ENCODE peak calls at places on chromosomes 11 and 22, in eight cellular contexts. One of them, this sample, is unnamed.

GRCh38 chr11:19228956-19229355 is 11.8 kb downstream of the E2F8 start:
- DNase-seq in naive thymus-derived CD8-positive, alpha-beta T cell: no peak
- DNase-seq in G401: no peak
- DNase-seq in Ammon's horn: no peak
- DNase-seq in stimulated activated CD4-positive, alpha-beta T cell treated with anti-CD3 and anti-CD28 coated beads, Interleukin-12 subunit alpha, Interleukin-12 subunit beta, amount 100 ng/mL, for 4 hours: no peak
- DNase-seq in kidney tubule cell: no peak
- DNase-seq in naive thymus-derived CD4-positive, alpha-beta T cell: no peak
- DNase-seq in BJ: no peak
- DNase-seq in this sample: no peak

GRCh38 chr11:75582461-75582934 is 20.4 kb downstream of the SERPINH1 start:
- DNase-seq in G401: no peak
- DNase-seq in stimulated activated CD4-positive, alpha-beta T cell treated with anti-CD3 and anti-CD28 coated beads, Interleukin-12 subunit alpha, Interleukin-12 subunit beta, amount 100 ng/mL, for 4 hours: no peak
- DNase-seq in BJ: no peak
- DNase-seq in Ammon's horn: no peak
- DNase-seq in naive thymus-derived CD4-positive, alpha-beta T cell: no peak
- DNase-seq in kidney tubule cell: no peak
- DNase-seq in naive thymus-derived CD8-positive, alpha-beta T cell: no peak
- DNase-seq in this sample: no peak

GRCh38 chr11:121500275-121500674 is 47.5 kb upstream of the SORL1-AS1 start:
- DNase-seq in stimulated activated CD4-positive, alpha-beta T cell treated with anti-CD3 and anti-CD28 coated beads, Interleukin-12 subunit alpha, Interleukin-12 subunit beta, amount 100 ng/mL, for 4 hours: no peak
- DNase-seq in naive thymus-derived CD8-positive, alpha-beta T cell: no peak
- DNase-seq in BJ: no peak
- DNase-seq in kidney tubule cell: no peak
- DNase-seq in G401: no peak
- DNase-seq in naive thymus-derived CD4-positive, alpha-beta T cell: no peak
- DNase-seq in Ammon's horn: no peak
- DNase-seq in this sample: no peak

GRCh38 chr22:49199224-49199623 is 628.4 kb downstream of the BRD1 start:
- DNase-seq in G401: no peak
- DNase-seq in stimulated activated CD4-positive, alpha-beta T cell treated with anti-CD3 and anti-CD28 coated beads, Interleukin-12 subunit alpha, Interleukin-12 subunit beta, amount 100 ng/mL, for 4 hours: no peak
- DNase-seq in kidney tubule cell: no peak
- DNase-seq in naive thymus-derived CD8-positive, alpha-beta T cell: no peak
- DNase-seq in BJ: no peak
- DNase-seq in naive thymus-derived CD4-positive, alpha-beta T cell: no peak
- DNase-seq in Ammon's horn: no peak
- DNase-seq in this sample: no peak

GRCh38 chr22:29457730-29458129 is 19.3 kb downstream of the RFPL1 start:
- DNase-seq in naive thymus-derived CD4-positive, alpha-beta T cell: no peak
- DNase-seq in G401: peak
- DNase-seq in kidney tubule cell: peak
- DNase-seq in Ammon's horn: no peak
- DNase-seq in BJ: no peak
- DNase-seq in naive thymus-derived CD8-positive, alpha-beta T cell: no peak
- DNase-seq in stimulated activated CD4-positive, alpha-beta T cell treated with anti-CD3 and anti-CD28 coated beads, Interleukin-12 subunit alpha, Interleukin-12 subunit beta, amount 100 ng/mL, for 4 hours: no peak
- DNase-seq in this sample: no peak

GRCh38 chr11:110518809-110519514 is 89.2 kb downstream of the FDX1 start:
- DNase-seq in naive thymus-derived CD8-positive, alpha-beta T cell: no peak
- DNase-seq in G401: no peak
- DNase-seq in kidney tubule cell: no peak
- DNase-seq in stimulated activated CD4-positive, alpha-beta T cell treated with anti-CD3 and anti-CD28 coated beads, Interleukin-12 subunit alpha, Interleukin-12 subunit beta, amount 100 ng/mL, for 4 hours: no peak
- DNase-seq in Ammon's horn: no peak
- DNase-seq in naive thymus-derived CD4-positive, alpha-beta T cell: no peak
- DNase-seq in BJ: peak
- DNase-seq in this sample: no peak

GRCh38 chr11:62959077-62959980 is 25.4 kb downstream of the SLC22A6 start:
- DNase-seq in G401: no peak
- DNase-seq in kidney tubule cell: no peak
- DNase-seq in Ammon's horn: no peak
- DNase-seq in naive thymus-derived CD8-positive, alpha-beta T cell: no peak
- DNase-seq in naive thymus-derived CD4-positive, alpha-beta T cell: no peak
- DNase-seq in BJ: no peak
- DNase-seq in stimulated activated CD4-positive, alpha-beta T cell treated with anti-CD3 and anti-CD28 coated beads, Interleukin-12 subunit alpha, Interleukin-12 subunit beta, amount 100 ng/mL, for 4 hours: no peak
- DNase-seq in this sample: no peak

GRCh38 chr22:45587638-45588481 is 83.8 kb upstream of the ATXN10 start:
- DNase-seq in Ammon's horn: no peak
- DNase-seq in BJ: no peak
- DNase-seq in stimulated activated CD4-positive, alpha-beta T cell treated with anti-CD3 and anti-CD28 coated beads, Interleukin-12 subunit alpha, Interleukin-12 subunit beta, amount 100 ng/mL, for 4 hours: no peak
- DNase-seq in naive thymus-derived CD4-positive, alpha-beta T cell: no peak
- DNase-seq in kidney tubule cell: peak
- DNase-seq in G401: no peak
- DNase-seq in naive thymus-derived CD8-positive, alpha-beta T cell: no peak
- DNase-seq in this sample: no peak

GRCh38 chr22:24994070-24994763 is 41.7 kb downstream of the KIAA1671 start:
- DNase-seq in stimulated activated CD4-positive, alpha-beta T cell treated with anti-CD3 and anti-CD28 coated beads, Interleukin-12 subunit alpha, Interleukin-12 subunit beta, amount 100 ng/mL, for 4 hours: no peak
- DNase-seq in G401: no peak
- DNase-seq in BJ: no peak
- DNase-seq in Ammon's horn: no peak
- DNase-seq in kidney tubule cell: peak
- DNase-seq in naive thymus-derived CD4-positive, alpha-beta T cell: no peak
- DNase-seq in naive thymus-derived CD8-positive, alpha-beta T cell: no peak
- DNase-seq in this sample: no peak

GRCh38 chr11:8333431-8334401 is 70.0 kb upstream of the LMO1 start:
- DNase-seq in stimulated activated CD4-positive, alpha-beta T cell treated with anti-CD3 and anti-CD28 coated beads, Interleukin-12 subunit alpha, Interleukin-12 subunit beta, amount 100 ng/mL, for 4 hours: no peak
- DNase-seq in kidney tubule cell: peak
- DNase-seq in naive thymus-derived CD4-positive, alpha-beta T cell: no peak
- DNase-seq in Ammon's horn: no peak
- DNase-seq in naive thymus-derived CD8-positive, alpha-beta T cell: no peak
- DNase-seq in BJ: no peak
- DNase-seq in G401: no peak
- DNase-seq in this sample: no peak

GRCh38 chr11:123475478-123475877 is 45.4 kb downstream of the GRAMD1B start:
- DNase-seq in Ammon's horn: no peak
- DNase-seq in BJ: no peak
- DNase-seq in naive thymus-derived CD4-positive, alpha-beta T cell: no peak
- DNase-seq in naive thymus-derived CD8-positive, alpha-beta T cell: no peak
- DNase-seq in stimulated activated CD4-positive, alpha-beta T cell treated with anti-CD3 and anti-CD28 coated beads, Interleukin-12 subunit alpha, Interleukin-12 subunit beta, amount 100 ng/mL, for 4 hours: no peak
- DNase-seq in kidney tubule cell: peak
- DNase-seq in G401: peak
- DNase-seq in this sample: no peak

GRCh38 chr11:99419991-99420390 is 399.2 kb downstream of the CNTN5 start:
- DNase-seq in naive thymus-derived CD4-positive, alpha-beta T cell: no peak
- DNase-seq in BJ: no peak
- DNase-seq in stimulated activated CD4-positive, alpha-beta T cell treated with anti-CD3 and anti-CD28 coated beads, Interleukin-12 subunit alpha, Interleukin-12 subunit beta, amount 100 ng/mL, for 4 hours: no peak
- DNase-seq in Ammon's horn: no peak
- DNase-seq in G401: no peak
- DNase-seq in naive thymus-derived CD8-positive, alpha-beta T cell: no peak
- DNase-seq in kidney tubule cell: peak
- DNase-seq in this sample: no peak

GRCh38 chr22:19719055-19719482 is 4.3 kb upstream of the GP1BB start:
- DNase-seq in BJ: no peak
- DNase-seq in Ammon's horn: no peak
- DNase-seq in stimulated activated CD4-positive, alpha-beta T cell treated with anti-CD3 and anti-CD28 coated beads, Interleukin-12 subunit alpha, Interleukin-12 subunit beta, amount 100 ng/mL, for 4 hours: peak
- DNase-seq in naive thymus-derived CD4-positive, alpha-beta T cell: no peak
- DNase-seq in kidney tubule cell: no peak
- DNase-seq in naive thymus-derived CD8-positive, alpha-beta T cell: peak
- DNase-seq in G401: no peak
- DNase-seq in this sample: no peak

GRCh38 chr22:23204541-23205157 is 24.3 kb downstream of the BCR start:
- DNase-seq in G401: peak
- DNase-seq in Ammon's horn: no peak
- DNase-seq in naive thymus-derived CD8-positive, alpha-beta T cell: no peak
- DNase-seq in stimulated activated CD4-positive, alpha-beta T cell treated with anti-CD3 and anti-CD28 coated beads, Interleukin-12 subunit alpha, Interleukin-12 subunit beta, amount 100 ng/mL, for 4 hours: no peak
- DNase-seq in BJ: no peak
- DNase-seq in kidney tubule cell: peak
- DNase-seq in naive thymus-derived CD4-positive, alpha-beta T cell: no peak
- DNase-seq in this sample: no peak

GRCh38 chr22:42673898-42674390 is 24.8 kb upstream of the CYB5R3 start:
- DNase-seq in Ammon's horn: no peak
- DNase-seq in kidney tubule cell: peak
- DNase-seq in stimulated activated CD4-positive, alpha-beta T cell treated with anti-CD3 and anti-CD28 coated beads, Interleukin-12 subunit alpha, Interleukin-12 subunit beta, amount 100 ng/mL, for 4 hours: no peak
- DNase-seq in G401: no peak
- DNase-seq in naive thymus-derived CD8-positive, alpha-beta T cell: no peak
- DNase-seq in naive thymus-derived CD4-positive, alpha-beta T cell: no peak
- DNase-seq in BJ: no peak
- DNase-seq in this sample: no peak

GRCh38 chr11:1197886-1198765 is 24.7 kb upstream of the MUC5B start:
- DNase-seq in kidney tubule cell: no peak
- DNase-seq in naive thymus-derived CD4-positive, alpha-beta T cell: no peak
- DNase-seq in stimulated activated CD4-positive, alpha-beta T cell treated with anti-CD3 and anti-CD28 coated beads, Interleukin-12 subunit alpha, Interleukin-12 subunit beta, amount 100 ng/mL, for 4 hours: no peak
- DNase-seq in BJ: no peak
- DNase-seq in Ammon's horn: no peak
- DNase-seq in naive thymus-derived CD8-positive, alpha-beta T cell: no peak
- DNase-seq in G401: no peak
- DNase-seq in this sample: no peak

GRCh38 chr11:69010964-69011623 is 2.0 kb downstream of the MRGPRF start:
- DNase-seq in kidney tubule cell: peak
- DNase-seq in G401: peak
- DNase-seq in naive thymus-derived CD4-positive, alpha-beta T cell: no peak
- DNase-seq in naive thymus-derived CD8-positive, alpha-beta T cell: no peak
- DNase-seq in stimulated activated CD4-positive, alpha-beta T cell treated with anti-CD3 and anti-CD28 coated beads, Interleukin-12 subunit alpha, Interleukin-12 subunit beta, amount 100 ng/mL, for 4 hours: peak
- DNase-seq in Ammon's horn: peak
- DNase-seq in BJ: no peak
- DNase-seq in this sample: peak

GRCh38 chr22:23889620-23890019 is 4.6 kb upstream of the MIF start:
- DNase-seq in BJ: no peak
- DNase-seq in naive thymus-derived CD4-positive, alpha-beta T cell: no peak
- DNase-seq in kidney tubule cell: no peak
- DNase-seq in Ammon's horn: peak
- DNase-seq in G401: no peak
- DNase-seq in stimulated activated CD4-positive, alpha-beta T cell treated with anti-CD3 and anti-CD28 coated beads, Interleukin-12 subunit alpha, Interleukin-12 subunit beta, amount 100 ng/mL, for 4 hours: no peak
- DNase-seq in naive thymus-derived CD8-positive, alpha-beta T cell: no peak
- DNase-seq in this sample: no peak

GRCh38 chr11:20161923-20162322 is 1.6 kb upstream of the DBX1 start:
- DNase-seq in G401: no peak
- DNase-seq in Ammon's horn: no peak
- DNase-seq in BJ: no peak
- DNase-seq in naive thymus-derived CD4-positive, alpha-beta T cell: no peak
- DNase-seq in kidney tubule cell: no peak
- DNase-seq in stimulated activated CD4-positive, alpha-beta T cell treated with anti-CD3 and anti-CD28 coated beads, Interleukin-12 subunit alpha, Interleukin-12 subunit beta, amount 100 ng/mL, for 4 hours: no peak
- DNase-seq in naive thymus-derived CD8-positive, alpha-beta T cell: no peak
- DNase-seq in this sample: no peak

GRCh38 chr11:77778549-77778948 is 42.0 kb downstream of the RSF1 start:
- DNase-seq in naive thymus-derived CD4-positive, alpha-beta T cell: no peak
- DNase-seq in G401: no peak
- DNase-seq in Ammon's horn: no peak
- DNase-seq in naive thymus-derived CD8-positive, alpha-beta T cell: no peak
- DNase-seq in stimulated activated CD4-positive, alpha-beta T cell treated with anti-CD3 and anti-CD28 coated beads, Interleukin-12 subunit alpha, Interleukin-12 subunit beta, amount 100 ng/mL, for 4 hours: no peak
- DNase-seq in kidney tubule cell: no peak
- DNase-seq in BJ: no peak
- DNase-seq in this sample: no peak

GRCh38 chr11:35911616-35912165 is 32.2 kb upstream of the LDLRAD3 start:
- DNase-seq in naive thymus-derived CD4-positive, alpha-beta T cell: no peak
- DNase-seq in BJ: no peak
- DNase-seq in stimulated activated CD4-positive, alpha-beta T cell treated with anti-CD3 and anti-CD28 coated beads, Interleukin-12 subunit alpha, Interleukin-12 subunit beta, amount 100 ng/mL, for 4 hours: no peak
- DNase-seq in naive thymus-derived CD8-positive, alpha-beta T cell: no peak
- DNase-seq in kidney tubule cell: no peak
- DNase-seq in Ammon's horn: no peak
- DNase-seq in G401: no peak
- DNase-seq in this sample: no peak

GRCh38 chr22:30452861-30453260 is 19.0 kb downstream of the SEC14L3 start:
- DNase-seq in Ammon's horn: no peak
- DNase-seq in kidney tubule cell: no peak
- DNase-seq in naive thymus-derived CD8-positive, alpha-beta T cell: no peak
- DNase-seq in G401: no peak
- DNase-seq in BJ: no peak
- DNase-seq in stimulated activated CD4-positive, alpha-beta T cell treated with anti-CD3 and anti-CD28 coated beads, Interleukin-12 subunit alpha, Interleukin-12 subunit beta, amount 100 ng/mL, for 4 hours: no peak
- DNase-seq in naive thymus-derived CD4-positive, alpha-beta T cell: no peak
- DNase-seq in this sample: no peak

GRCh38 chr22:30730351-30730750 is 35.7 kb downstream of the OSBP2 start:
- DNase-seq in BJ: no peak
- DNase-seq in naive thymus-derived CD8-positive, alpha-beta T cell: no peak
- DNase-seq in kidney tubule cell: no peak
- DNase-seq in naive thymus-derived CD4-positive, alpha-beta T cell: no peak
- DNase-seq in G401: no peak
- DNase-seq in stimulated activated CD4-positive, alpha-beta T cell treated with anti-CD3 and anti-CD28 coated beads, Interleukin-12 subunit alpha, Interleukin-12 subunit beta, amount 100 ng/mL, for 4 hours: no peak
- DNase-seq in Ammon's horn: no peak
- DNase-seq in this sample: no peak

GRCh38 chr11:122692444-122692843 is 36.9 kb downstream of the UBASH3B start:
- DNase-seq in Ammon's horn: no peak
- DNase-seq in naive thymus-derived CD8-positive, alpha-beta T cell: no peak
- DNase-seq in kidney tubule cell: no peak
- DNase-seq in BJ: no peak
- DNase-seq in naive thymus-derived CD4-positive, alpha-beta T cell: no peak
- DNase-seq in G401: no peak
- DNase-seq in stimulated activated CD4-positive, alpha-beta T cell treated with anti-CD3 and anti-CD28 coated beads, Interleukin-12 subunit alpha, Interleukin-12 subunit beta, amount 100 ng/mL, for 4 hours: no peak
- DNase-seq in this sample: no peak

GRCh38 chr11:44701276-44701675 is 25.5 kb upstream of the TSPAN18 start:
- DNase-seq in BJ: no peak
- DNase-seq in Ammon's horn: no peak
- DNase-seq in stimulated activated CD4-positive, alpha-beta T cell treated with anti-CD3 and anti-CD28 coated beads, Interleukin-12 subunit alpha, Interleukin-12 subunit beta, amount 100 ng/mL, for 4 hours: no peak
- DNase-seq in naive thymus-derived CD8-positive, alpha-beta T cell: no peak
- DNase-seq in G401: no peak
- DNase-seq in naive thymus-derived CD4-positive, alpha-beta T cell: no peak
- DNase-seq in kidney tubule cell: no peak
- DNase-seq in this sample: no peak

GRCh38 chr11:83051760-83052671 is 19.7 kb downstream of the RAB30 start:
- DNase-seq in Ammon's horn: peak
- DNase-seq in kidney tubule cell: peak
- DNase-seq in naive thymus-derived CD4-positive, alpha-beta T cell: no peak
- DNase-seq in naive thymus-derived CD8-positive, alpha-beta T cell: no peak
- DNase-seq in stimulated activated CD4-positive, alpha-beta T cell treated with anti-CD3 and anti-CD28 coated beads, Interleukin-12 subunit alpha, Interleukin-12 subunit beta, amount 100 ng/mL, for 4 hours: no peak
- DNase-seq in G401: peak
- DNase-seq in BJ: peak
- DNase-seq in this sample: peak

GRCh38 chr11:77705195-77705876 is 67.7 kb upstream of the CLNS1A start:
- DNase-seq in naive thymus-derived CD8-positive, alpha-beta T cell: no peak
- DNase-seq in G401: no peak
- DNase-seq in Ammon's horn: no peak
- DNase-seq in stimulated activated CD4-positive, alpha-beta T cell treated with anti-CD3 and anti-CD28 coated beads, Interleukin-12 subunit alpha, Interleukin-12 subunit beta, amount 100 ng/mL, for 4 hours: no peak
- DNase-seq in kidney tubule cell: peak
- DNase-seq in BJ: no peak
- DNase-seq in naive thymus-derived CD4-positive, alpha-beta T cell: no peak
- DNase-seq in this sample: no peak

GRCh38 chr11:47326198-47326597 is 26.3 kb downstream of the MYBPC3 start:
- DNase-seq in naive thymus-derived CD8-positive, alpha-beta T cell: no peak
- DNase-seq in kidney tubule cell: no peak
- DNase-seq in BJ: no peak
- DNase-seq in naive thymus-derived CD4-positive, alpha-beta T cell: no peak
- DNase-seq in stimulated activated CD4-positive, alpha-beta T cell treated with anti-CD3 and anti-CD28 coated beads, Interleukin-12 subunit alpha, Interleukin-12 subunit beta, amount 100 ng/mL, for 4 hours: no peak
- DNase-seq in G401: no peak
- DNase-seq in Ammon's horn: no peak
- DNase-seq in this sample: no peak

This sample was measured in substantia nigra.